ENCODE peak calls at places on chromosomes 7 and 10, in seven cellular contexts. E, F, A, K, T, W and J are unnamed samples.

GRCh38 chr10:126097558-126098215 is 201.3 kb downstream of the FANK1 start:
- DNase-seq in E (no peak), F (no peak), A (no peak), K (no peak), T (peak; percentile 12), W (no peak), J (no peak)

GRCh38 chr7:33901199-33901598 is 4.1 kb upstream of the BMPER start:
- DNase-seq in E (no peak), F (peak; percentile 36), A (peak; percentile 37), K (no peak), T (peak; percentile 52), W (no peak), J (no peak)

GRCh38 chr7:27182861-27183681 is 2.0 kb downstream of the HOXA11 start:
- DNase-seq in E (no peak), F (no peak), A (no peak), K (no peak), T (no peak), W (peak; percentile 71), J (no peak)

GRCh38 chr7:64618785-64619456 is 47.0 kb upstream of the ZNF107 start:
- DNase-seq in E (peak; percentile 44), F (peak; percentile 60), A (peak; percentile 73), K (no peak), T (peak; percentile 34), W (no peak), J (no peak)

GRCh38 chr7:325051-325798 is 35.3 kb downstream of the FOXL3 start:
- DNase-seq in E (no peak), F (no peak), A (no peak), K (no peak), T (no peak), W (no peak), J (no peak)

GRCh38 chr10:119802068-119802538 is 70.5 kb downstream of the MCMBP start:
- DNase-seq in E (no peak), F (peak; percentile 41), A (no peak), K (no peak), T (no peak), W (no peak), J (no peak)

GRCh38 chr7:47807756-47808155 is 140.5 kb downstream of the PKD1L1 start:
- DNase-seq in E (no peak), F (no peak), A (no peak), K (no peak), T (no peak), W (peak; percentile 60), J (no peak)

GRCh38 chr7:90900640-90901353 is 304.7 kb downstream of the CDK14 start:
- DNase-seq in E (no peak), F (no peak), A (no peak), K (no peak), T (peak; percentile 35), W (no peak), J (no peak)

GRCh38 chr7:152137476-152138025 is 112.1 kb downstream of the GALNT11 start:
- DNase-seq in E (no peak), F (peak; percentile 10), A (peak; percentile 4), K (no peak), T (peak; percentile 4), W (no peak), J (no peak)

GRCh38 chr7:26090927-26091519 is 61.0 kb upstream of the NFE2L3 start:
- DNase-seq in E (peak; percentile 44), F (peak; percentile 74), A (peak; percentile 60), K (no peak), T (peak; percentile 48), W (no peak), J (no peak)

GRCh38 chr7:152577339-152577738 is 98.6 kb downstream of the XRCC2 start:
- DNase-seq in E (no peak), F (no peak), A (no peak), K (no peak), T (no peak), W (no peak), J (no peak)

GRCh38 chr7:40793132-40793531 is 658.3 kb downstream of the SUGCT start:
- DNase-seq in E (no peak), F (peak; percentile 38), A (peak; percentile 71), K (no peak), T (peak; percentile 74), W (no peak), J (no peak)

GRCh38 chr7:139453673-139454321 is 29.7 kb downstream of the KLRG2 start:
- DNase-seq in E (no peak), F (no peak), A (no peak), K (no peak), T (peak; percentile 18), W (no peak), J (no peak)

GRCh38 chr7:44290250-44290616 is 35.2 kb downstream of the CAMK2B start:
- DNase-seq in E (no peak), F (no peak), A (no peak), K (peak; percentile 11), T (no peak), W (no peak), J (no peak)

GRCh38 chr10:6164271-6165095 is 38.2 kb upstream of the PFKFB3 start:
- DNase-seq in E (no peak), F (no peak), A (no peak), K (no peak), T (no peak), W (no peak), J (no peak)

GRCh38 chr7:107966701-107967100 is 36.3 kb downstream of the LAMB1 start:
- DNase-seq in E (peak; percentile 85), F (peak; percentile 85), A (peak; percentile 89), K (peak; percentile 41), T (peak; percentile 94), W (peak; percentile 61), J (no peak)

GRCh38 chr7:111410899-111411298 is 151.4 kb downstream of the IMMP2L start:
- DNase-seq in E (no peak), F (no peak), A (no peak), K (no peak), T (no peak), W (no peak), J (no peak)

GRCh38 chr7:86964973-86965726 is 94.3 kb downstream of the ELAPOR2 start:
- DNase-seq in E (no peak), F (no peak), A (no peak), K (no peak), T (no peak), W (no peak), J (no peak)

GRCh38 chr7:135536160-135536559 is 21.6 kb upstream of the NUP205 start:
- DNase-seq in E (peak; percentile 77), F (peak; percentile 37), A (no peak), K (no peak), T (peak; percentile 44), W (no peak), J (no peak)

GRCh38 chr10:36256905-36257304 is 614.8 kb upstream of the FZD8 start:
- DNase-seq in E (peak; percentile 68), F (peak; percentile 41), A (peak; percentile 84), K (no peak), T (peak; percentile 60), W (no peak), J (no peak)

GRCh38 chr10:43110318-43111071 is 27.8 kb upstream of the CSGALNACT2 start:
- DNase-seq in E (peak; percentile 33), F (peak; percentile 57), A (peak; percentile 47), K (peak; percentile 41), T (peak; percentile 33), W (no peak), J (no peak)

GRCh38 chr10:100043796-100044195 is 34.0 kb upstream of the DNMBP start:
- DNase-seq in E (peak; percentile 86), F (peak; percentile 40), A (no peak), K (peak; percentile 63), T (no peak), W (no peak), J (no peak)

GRCh38 chr10:119770928-119771327 is 45.1 kb downstream of the INPP5F start:
- DNase-seq in E (peak; percentile 84), F (no peak), A (no peak), K (no peak), T (peak; percentile 27), W (no peak), J (no peak)

GRCh38 chr7:101746311-101746710 is 71.1 kb upstream of the CUX1 start:
- DNase-seq in E (no peak), F (no peak), A (no peak), K (no peak), T (no peak), W (no peak), J (no peak)

GRCh38 chr10:35545079-35545657 is 60.0 kb upstream of the GJD4 start:
- DNase-seq in E (no peak), F (no peak), A (no peak), K (no peak), T (no peak), W (no peak), J (no peak)

GRCh38 chr7:44201813-44202212 is 1.0 kb downstream of the YKT6 start:
- DNase-seq in E (peak; percentile 39), F (peak; percentile 11), A (peak; percentile 4), K (no peak), T (peak; percentile 29), W (no peak), J (no peak)

GRCh38 chr10:31320598-31321211 is 1.7 kb downstream of the ZEB1 start:
- DNase-seq in E (peak; percentile 38), F (peak; percentile 59), A (peak; percentile 7), K (peak; percentile 53), T (peak; percentile 57), W (peak; percentile 33), J (peak; percentile 27)

GRCh38 chr10:102713483-102713813 is 749 bp downstream of the ARL3 start:
- DNase-seq in E (no peak), F (peak; percentile 19), A (no peak), K (no peak), T (peak; percentile 68), W (no peak), J (no peak)
- H3K27ac ChIP-seq in E (peak overlapping the region; percentile 82), F (peak overlapping the region; percentile 86), A (no peak overlapping the region), K (peak overlapping the region; percentile 89), T (peak overlapping the region; percentile 89), W (no peak overlapping the region), J (peak overlapping the region; percentile 91)

DNA sequence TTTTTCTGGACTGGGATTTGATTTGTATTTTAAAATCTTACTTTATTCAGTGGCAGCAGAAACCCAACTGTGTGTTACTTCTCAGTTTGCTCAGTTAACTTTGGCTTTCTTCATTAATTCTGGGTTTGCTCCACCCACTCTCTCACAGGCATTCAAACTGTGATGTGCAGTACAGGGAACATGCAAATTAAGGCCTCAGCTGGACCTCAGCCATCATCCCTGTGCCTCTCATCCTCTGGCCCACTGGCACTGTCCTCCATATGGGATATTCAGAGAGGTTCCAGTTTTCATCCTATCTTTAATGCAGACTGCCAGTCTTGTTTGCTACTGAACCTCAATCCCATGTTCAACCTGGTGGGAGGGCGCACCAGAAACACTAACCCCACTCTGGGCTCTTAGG is 743.4 kb upstream of the IGFBP3 start:
- DNase-seq in E (no peak), F (no peak), A (no peak), K (no peak), T (no peak), W (no peak), J (no peak)
- H3K4me1 ChIP-seq in E (no peaks in the 10 kb centered on the region), F (no peaks in the 10 kb centered on the region), A (no peaks in the 10 kb centered on the region), K (no peaks in the 10 kb centered on the region), T (no peaks in the 10 kb centered on the region), W (no peaks in the 10 kb centered on the region), J (no peaks in the 10 kb centered on the region)

GRCh38 chr7:79515358-79515757 is 61.9 kb upstream of the MAGI2 start:
- DNase-seq in E (no peak), F (peak; percentile 33), A (no peak), K (no peak), T (no peak), W (no peak), J (no peak)
- H3K27ac ChIP-seq in E (no peak overlapping the region), F (no peak overlapping the region), A (no peak overlapping the region), K (no peak overlapping the region), T (no peak overlapping the region), W (no peak overlapping the region), J (no peak overlapping the region)

DNA sequence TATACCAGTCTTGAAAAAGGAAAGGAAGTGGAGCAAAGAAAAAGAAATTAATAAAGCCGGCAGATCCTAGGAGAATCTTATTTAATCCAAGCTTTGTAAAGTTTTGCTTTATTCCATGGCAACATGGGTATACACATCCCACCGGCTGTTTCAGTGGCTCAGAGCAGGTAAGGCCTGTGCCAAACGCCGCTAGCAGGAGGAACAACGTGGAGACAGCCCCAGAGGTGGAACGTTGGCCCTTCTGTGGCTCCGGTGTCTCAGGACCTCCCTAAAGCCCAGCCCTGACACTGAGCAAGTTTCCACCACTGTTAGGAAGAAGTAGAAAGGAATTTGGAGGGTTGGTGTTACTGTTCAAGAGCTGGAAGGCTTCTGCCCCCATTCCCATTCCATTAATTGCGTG is 52.0 kb downstream of the EGFR start:
- DNase-seq in E (no peak), F (no peak), A (no peak), K (no peak), T (no peak), W (no peak), J (no peak)
- H3K4me1 ChIP-seq in E (peaks cover 70% of the 10 kb centered on the region), F (peaks cover 41% of the 10 kb centered on the region), A (peaks cover 51% of the 10 kb centered on the region), K (peaks cover 50% of the 10 kb centered on the region), T (peaks cover 46% of the 10 kb centered on the region), W (peaks cover 4% of the 10 kb centered on the region), J (no peaks in the 10 kb centered on the region)